ENCODE peak calls at places on chromosome 1, in six cellular contexts. One of them, this sample, is unnamed.

GRCh38 chr1:70353641-70354331 is 736 bp downstream of the ANKRD13C start:
- DNase-seq in GM06990: no peak
- DNase-seq in AG09309: no peak
- DNase-seq in OCI-LY7: no peak
- DNase-seq in right lobe of liver: no peak
- DNase-seq in dorsolateral prefrontal cortex: no peak
- DNase-seq in this sample: peak

GRCh38 chr1:111199881-111200801 is at the start of gene DENND2D:
- DNase-seq in GM06990: no peak
- DNase-seq in AG09309: no peak
- DNase-seq in OCI-LY7: no peak
- DNase-seq in right lobe of liver: peak
- DNase-seq in dorsolateral prefrontal cortex: no peak
- DNase-seq in this sample: no peak

GRCh38 chr1:150152772-150153461 is 3.2 kb downstream of the PLEKHO1 start:
- DNase-seq in GM06990: no peak
- DNase-seq in AG09309: no peak
- DNase-seq in OCI-LY7: no peak
- DNase-seq in right lobe of liver: no peak
- DNase-seq in dorsolateral prefrontal cortex: no peak
- DNase-seq in this sample: peak

GRCh38 chr1:184801503-184801902 is 46.8 kb upstream of the EDEM3 start:
- DNase-seq in GM06990: no peak
- DNase-seq in AG09309: peak
- DNase-seq in OCI-LY7: no peak
- DNase-seq in right lobe of liver: peak
- DNase-seq in dorsolateral prefrontal cortex: no peak
- DNase-seq in this sample: peak

GRCh38 chr1:160836981-160837557 is 25.6 kb downstream of the CD244 start:
- DNase-seq in GM06990: no peak
- DNase-seq in AG09309: no peak
- DNase-seq in OCI-LY7: no peak
- DNase-seq in right lobe of liver: no peak
- DNase-seq in dorsolateral prefrontal cortex: no peak
- DNase-seq in this sample: no peak

GRCh38 chr1:45953934-45954333 is 150.5 kb downstream of the MAST2 start:
- DNase-seq in GM06990: no peak
- DNase-seq in AG09309: no peak
- DNase-seq in OCI-LY7: no peak
- DNase-seq in right lobe of liver: no peak
- DNase-seq in dorsolateral prefrontal cortex: no peak
- DNase-seq in this sample: no peak

GRCh38 chr1:211588711-211589110 is 9.8 kb upstream of the SLC30A1 start:
- DNase-seq in GM06990: no peak
- DNase-seq in AG09309: no peak
- DNase-seq in OCI-LY7: no peak
- DNase-seq in right lobe of liver: no peak
- DNase-seq in dorsolateral prefrontal cortex: no peak
- DNase-seq in this sample: peak

GRCh38 chr1:193905288-193906085 is 719.1 kb upstream of the B3GALT2 start:
- DNase-seq in GM06990: no peak
- DNase-seq in AG09309: no peak
- DNase-seq in OCI-LY7: no peak
- DNase-seq in right lobe of liver: no peak
- DNase-seq in dorsolateral prefrontal cortex: no peak
- DNase-seq in this sample: peak

GRCh38 chr1:32249831-32250525 is 1.1 kb upstream of the LCK start:
- DNase-seq in GM06990: peak
- DNase-seq in AG09309: no peak
- DNase-seq in OCI-LY7: peak
- DNase-seq in right lobe of liver: peak
- DNase-seq in dorsolateral prefrontal cortex: no peak
- DNase-seq in this sample: peak

GRCh38 chr1:185595835-185596667 is 138.1 kb upstream of the HMCN1 start:
- DNase-seq in GM06990: peak
- DNase-seq in AG09309: no peak
- DNase-seq in OCI-LY7: peak
- DNase-seq in right lobe of liver: no peak
- DNase-seq in dorsolateral prefrontal cortex: no peak
- DNase-seq in this sample: peak

GRCh38 chr1:47782414-47783165 is 214.6 kb downstream of the TRABD2B start:
- DNase-seq in GM06990: no peak
- DNase-seq in AG09309: no peak
- DNase-seq in OCI-LY7: no peak
- DNase-seq in right lobe of liver: no peak
- DNase-seq in dorsolateral prefrontal cortex: no peak
- DNase-seq in this sample: peak

GRCh38 chr1:76782777-76783176 is 84.5 kb upstream of the ST6GALNAC5 start:
- DNase-seq in GM06990: no peak
- DNase-seq in AG09309: peak
- DNase-seq in OCI-LY7: no peak
- DNase-seq in right lobe of liver: no peak
- DNase-seq in dorsolateral prefrontal cortex: no peak
- DNase-seq in this sample: peak

GRCh38 chr1:2987773-2988172 is 33.5 kb upstream of the ACTRT2 start:
- DNase-seq in GM06990: no peak
- DNase-seq in AG09309: no peak
- DNase-seq in OCI-LY7: no peak
- DNase-seq in right lobe of liver: no peak
- DNase-seq in dorsolateral prefrontal cortex: no peak
- DNase-seq in this sample: no peak

GRCh38 chr1:161953256-161953920 is 70.3 kb downstream of the OLFML2B start:
- DNase-seq in GM06990: no peak
- DNase-seq in AG09309: no peak
- DNase-seq in OCI-LY7: no peak
- DNase-seq in right lobe of liver: no peak
- DNase-seq in dorsolateral prefrontal cortex: no peak
- DNase-seq in this sample: no peak

GRCh38 chr1:196535727-196536126 is 72.5 kb downstream of the KCNT2 start:
- DNase-seq in GM06990: peak
- DNase-seq in AG09309: no peak
- DNase-seq in OCI-LY7: peak
- DNase-seq in right lobe of liver: no peak
- DNase-seq in dorsolateral prefrontal cortex: no peak
- DNase-seq in this sample: peak

GRCh38 chr1:24544239-24544638 is 11.6 kb upstream of the NCMAP start:
- DNase-seq in GM06990: no peak
- DNase-seq in AG09309: no peak
- DNase-seq in OCI-LY7: no peak
- DNase-seq in right lobe of liver: no peak
- DNase-seq in dorsolateral prefrontal cortex: no peak
- DNase-seq in this sample: peak

GRCh38 chr1:21607549-21608529 is 61.3 kb downstream of the RAP1GAP start:
- DNase-seq in GM06990: peak
- DNase-seq in AG09309: no peak
- DNase-seq in OCI-LY7: peak
- DNase-seq in right lobe of liver: peak
- DNase-seq in dorsolateral prefrontal cortex: no peak
- DNase-seq in this sample: peak

GRCh38 chr1:73744985-73745384 is 453.0 kb downstream of the LRRIQ3 start:
- DNase-seq in GM06990: no peak
- DNase-seq in AG09309: no peak
- DNase-seq in OCI-LY7: no peak
- DNase-seq in right lobe of liver: no peak
- DNase-seq in dorsolateral prefrontal cortex: no peak
- DNase-seq in this sample: no peak

GRCh38 chr1:31509124-31510072 is 66.9 kb upstream of the TINAGL1 start:
- DNase-seq in GM06990: peak
- DNase-seq in AG09309: no peak
- DNase-seq in OCI-LY7: no peak
- DNase-seq in right lobe of liver: peak
- DNase-seq in dorsolateral prefrontal cortex: no peak
- DNase-seq in this sample: no peak

GRCh38 chr1:209727286-209727685 is 22.6 kb downstream of the HSD11B1 start:
- DNase-seq in GM06990: no peak
- DNase-seq in AG09309: no peak
- DNase-seq in OCI-LY7: no peak
- DNase-seq in right lobe of liver: no peak
- DNase-seq in dorsolateral prefrontal cortex: no peak
- DNase-seq in this sample: no peak

GRCh38 chr1:39435597-39435996 is 55.8 kb upstream of the BMP8A start:
- DNase-seq in GM06990: no peak
- DNase-seq in AG09309: no peak
- DNase-seq in OCI-LY7: no peak
- DNase-seq in right lobe of liver: no peak
- DNase-seq in dorsolateral prefrontal cortex: no peak
- DNase-seq in this sample: no peak
- H3K4me3 ChIP-seq in GM06990: no peak
- H3K4me3 ChIP-seq in AG09309: no peak
- H3K4me3 ChIP-seq in OCI-LY7: no peak
- H3K4me3 ChIP-seq in right lobe of liver: no peak
- H3K4me3 ChIP-seq in dorsolateral prefrontal cortex: no peak
- H3K4me3 ChIP-seq in this sample: no peak

DNA sequence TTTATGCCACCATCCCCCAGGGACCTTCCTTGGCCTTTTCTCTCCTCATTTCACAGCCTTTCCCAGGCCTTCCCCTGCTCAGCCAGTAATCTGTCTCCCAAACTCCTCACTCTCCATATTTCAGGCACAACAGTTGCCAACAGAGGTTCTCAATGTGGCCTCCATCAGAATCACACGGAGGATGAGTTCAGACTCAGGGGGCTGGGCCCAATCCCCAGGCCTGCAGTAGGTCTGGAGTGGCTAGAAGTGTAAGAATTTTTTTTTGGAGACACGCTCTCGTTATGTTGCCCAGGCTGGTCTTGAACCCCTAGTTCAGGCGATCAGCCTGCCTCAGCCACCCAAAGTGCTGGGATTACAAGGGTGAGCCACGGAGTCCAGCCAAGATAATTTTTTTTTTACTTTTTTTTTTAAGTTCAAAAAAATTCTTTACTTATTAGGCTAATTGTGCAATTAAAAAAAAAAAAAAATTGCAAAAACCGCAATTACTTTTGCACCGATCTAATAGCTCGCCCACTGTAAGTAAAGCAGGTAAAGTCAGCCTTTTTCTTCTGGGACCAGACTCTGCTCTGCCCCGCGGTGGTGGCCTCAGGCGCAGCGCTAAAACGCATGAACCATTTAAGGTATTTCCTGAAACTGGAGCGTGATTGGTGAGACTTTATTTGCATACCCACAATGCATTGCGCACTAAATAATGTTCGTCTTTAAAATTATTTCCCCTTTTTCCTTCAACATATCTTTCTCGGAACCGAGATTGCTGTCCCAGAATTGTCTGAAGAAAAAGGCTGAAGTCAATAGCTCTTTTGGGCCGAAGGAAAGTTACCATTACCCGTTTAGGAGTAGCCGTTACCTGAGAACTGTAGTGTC is 18.7 kb downstream of the KIAA2013 start:
- DNase-seq in GM06990: peak
- DNase-seq in AG09309: peak
- DNase-seq in OCI-LY7: peak
- DNase-seq in right lobe of liver: peak
- DNase-seq in dorsolateral prefrontal cortex: peak
- DNase-seq in this sample: peak
- TF ChIP-seq CTCF in GM06990: peak
- TF ChIP-seq CTCF in AG09309: peak
- TF ChIP-seq CTCF in OCI-LY7: peak
- TF ChIP-seq CTCF in right lobe of liver: peak
- TF ChIP-seq CTCF in dorsolateral prefrontal cortex: peak
- TF ChIP-seq CTCF in this sample: peak

DNA sequence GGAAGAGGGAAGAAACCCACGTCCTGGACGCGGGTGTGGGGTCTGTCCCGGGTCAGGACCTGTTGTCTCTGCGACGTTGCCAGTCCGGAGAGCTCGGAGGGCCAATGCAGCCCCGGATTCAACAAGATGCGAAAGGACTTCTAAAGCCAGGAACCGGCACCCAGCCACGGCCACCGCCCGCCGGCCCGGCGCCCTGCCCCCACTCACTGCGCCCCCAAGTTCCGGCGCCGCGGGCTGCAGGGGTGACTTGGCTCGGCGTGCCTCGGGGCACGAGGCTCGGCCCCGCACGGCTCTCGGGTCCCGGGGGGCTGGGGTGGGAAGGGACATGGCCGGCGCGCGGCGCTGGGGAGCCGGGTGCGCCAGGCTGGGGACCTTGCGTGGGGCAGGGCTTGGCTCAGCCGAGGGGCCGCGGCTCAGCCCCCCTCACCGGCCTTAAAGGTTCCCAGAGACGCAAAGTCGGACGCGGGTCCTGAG is 51.8 kb upstream of the H6PD start:
- DNase-seq in GM06990: peak
- DNase-seq in AG09309: no peak
- DNase-seq in OCI-LY7: no peak
- DNase-seq in right lobe of liver: no peak
- DNase-seq in dorsolateral prefrontal cortex: no peak
- DNase-seq in this sample: no peak
- H3K4me3 ChIP-seq in GM06990: peak
- H3K4me3 ChIP-seq in AG09309: peak
- H3K4me3 ChIP-seq in OCI-LY7: no peak
- H3K4me3 ChIP-seq in right lobe of liver: peak
- H3K4me3 ChIP-seq in dorsolateral prefrontal cortex: peak
- H3K4me3 ChIP-seq in this sample: peak

GRCh38 chr1:168447871-168448270 is 95.9 kb downstream of the XCL2 start:
- DNase-seq in GM06990: no peak
- DNase-seq in AG09309: no peak
- DNase-seq in OCI-LY7: no peak
- DNase-seq in right lobe of liver: no peak
- DNase-seq in dorsolateral prefrontal cortex: no peak
- DNase-seq in this sample: no peak

GRCh38 chr1:168453056-168453455 is 90.7 kb downstream of the XCL2 start:
- DNase-seq in GM06990: no peak
- DNase-seq in AG09309: no peak
- DNase-seq in OCI-LY7: no peak
- DNase-seq in right lobe of liver: no peak
- DNase-seq in dorsolateral prefrontal cortex: no peak
- DNase-seq in this sample: no peak

GRCh38 chr1:168455764-168456163 is 88.0 kb downstream of the XCL2 start:
- DNase-seq in GM06990: no peak
- DNase-seq in AG09309: no peak
- DNase-seq in OCI-LY7: no peak
- DNase-seq in right lobe of liver: no peak
- DNase-seq in dorsolateral prefrontal cortex: no peak
- DNase-seq in this sample: no peak

GRCh38 chr1:168454211-168454815 is 89.5 kb downstream of the XCL2 start:
- DNase-seq in GM06990: no peak
- DNase-seq in AG09309: no peak
- DNase-seq in OCI-LY7: no peak
- DNase-seq in right lobe of liver: no peak
- DNase-seq in dorsolateral prefrontal cortex: no peak
- DNase-seq in this sample: peak

DNA sequence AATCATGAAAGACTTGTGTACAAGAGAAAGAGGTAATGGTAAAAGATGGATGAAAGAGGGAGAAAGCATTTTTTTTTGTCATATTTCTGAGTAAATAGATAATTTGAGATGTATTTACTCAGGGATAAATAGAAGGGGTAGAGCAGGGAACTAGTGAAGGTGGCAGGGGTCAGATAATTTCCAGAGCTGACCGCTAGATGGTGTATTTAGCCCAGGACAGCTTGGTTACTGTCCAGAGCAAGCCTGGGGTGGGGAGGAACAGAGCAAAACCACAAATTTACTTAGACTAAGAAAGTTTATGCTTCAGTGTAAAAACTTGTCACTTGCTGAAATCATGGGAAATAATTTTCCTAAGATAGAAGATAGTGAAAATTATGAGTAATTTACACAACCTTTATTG is 91.5 kb downstream of the XCL2 start:
- DNase-seq in GM06990: no peak
- DNase-seq in AG09309: no peak
- DNase-seq in OCI-LY7: no peak
- DNase-seq in right lobe of liver: no peak
- DNase-seq in dorsolateral prefrontal cortex: no peak
- DNase-seq in this sample: no peak
- TF ChIP-seq CTCF in GM06990: peak
- TF ChIP-seq CTCF in AG09309: peak
- TF ChIP-seq CTCF in OCI-LY7: peak
- TF ChIP-seq CTCF in right lobe of liver: no peak
- TF ChIP-seq CTCF in dorsolateral prefrontal cortex: no peak
- TF ChIP-seq CTCF in this sample: no peak

This sample was measured in epithelial cell of esophagus.